ENCODE peak calls at places on chromosome 4, in ten cellular contexts. Z, P, E, V, B, F, S, L, U and H are unnamed samples.

GRCh38 chr4:472881-473574 is 25.9 kb downstream of the ZNF721 start:
- DNase-seq in Z (peak), P (no peak), E (no peak), V (no peak), B (peak), F (peak), S (peak), L (no peak), U (peak), H (no peak)

GRCh38 chr4:7650606-7651400 is 216.1 kb upstream of the PSAPL1 start:
- DNase-seq in Z (no peak), P (no peak), E (peak), V (peak), B (no peak), F (no peak), S (peak), L (peak), U (no peak), H (peak)

GRCh38 chr4:178198691-178199090 is 756.5 kb upstream of the AGA start:
- DNase-seq in Z (no peak), P (no peak), E (no peak), V (no peak), B (no peak), F (peak), S (no peak), L (no peak), U (no peak), H (no peak)

GRCh38 chr4:15755321-15755750 is 22.8 kb upstream of the CD38 start:
- DNase-seq in Z (no peak), P (no peak), E (no peak), V (no peak), B (peak), F (peak), S (no peak), L (no peak), U (no peak), H (no peak)

GRCh38 chr4:186844059-186844681 is 120.5 kb upstream of the FAT1 start:
- DNase-seq in Z (no peak), P (no peak), E (no peak), V (no peak), B (peak), F (peak), S (peak), L (no peak), U (no peak), H (no peak)

GRCh38 chr4:108008721-108009120 is 19.0 kb downstream of the HADH start:
- DNase-seq in Z (no peak), P (no peak), E (no peak), V (no peak), B (no peak), F (peak), S (peak), L (no peak), U (no peak), H (no peak)

GRCh38 chr4:16524911-16525574 is 298.8 kb upstream of the TAPT1 start:
- DNase-seq in Z (no peak), P (no peak), E (no peak), V (no peak), B (no peak), F (peak), S (no peak), L (no peak), U (no peak), H (no peak)

GRCh38 chr4:88735554-88735953 is 37.9 kb upstream of the NAP1L5 start:
- DNase-seq in Z (no peak), P (no peak), E (no peak), V (no peak), B (no peak), F (peak), S (no peak), L (no peak), U (no peak), H (no peak)

GRCh38 chr4:100117749-100118148 is 72.5 kb downstream of the DDIT4L start:
- DNase-seq in Z (no peak), P (no peak), E (no peak), V (no peak), B (peak), F (no peak), S (no peak), L (no peak), U (no peak), H (no peak)

GRCh38 chr4:75344915-75345314 is 169.3 kb downstream of the RCHY1 start:
- DNase-seq in Z (no peak), P (no peak), E (no peak), V (no peak), B (no peak), F (peak), S (no peak), L (no peak), U (no peak), H (no peak)

GRCh38 chr4:96739101-96739500 is 899.2 kb downstream of the PDHA2 start:
- DNase-seq in Z (no peak), P (no peak), E (no peak), V (no peak), B (no peak), F (no peak), S (no peak), L (no peak), U (no peak), H (no peak)

GRCh38 chr4:59195867-59196266 is 2004.3 kb upstream of the ADGRL3 start:
- DNase-seq in Z (no peak), P (no peak), E (no peak), V (no peak), B (no peak), F (no peak), S (no peak), L (no peak), U (no peak), H (no peak)

GRCh38 chr4:87973283-87974169 is 2.0 kb upstream of the SPP1 start:
- DNase-seq in Z (no peak), P (peak), E (no peak), V (no peak), B (peak), F (peak), S (peak), L (no peak), U (peak), H (no peak)

GRCh38 chr4:120769227-120769626 is 153.3 kb downstream of the PRDM5 start:
- DNase-seq in Z (no peak), P (no peak), E (no peak), V (no peak), B (peak), F (peak), S (peak), L (no peak), U (no peak), H (no peak)

GRCh38 chr4:56505269-56506109 is at the start of gene ARL9:
- DNase-seq in Z (peak), P (peak), E (peak), V (peak), B (peak), F (peak), S (peak), L (peak), U (no peak), H (no peak)

GRCh38 chr4:3407171-3407771 is 34.5 kb upstream of the HGFAC start:
- DNase-seq in Z (no peak), P (no peak), E (peak), V (no peak), B (no peak), F (no peak), S (no peak), L (peak), U (no peak), H (peak)

GRCh38 chr4:73417342-73417741 is 13.3 kb downstream of the ALB start:
- DNase-seq in Z (no peak), P (no peak), E (no peak), V (no peak), B (no peak), F (no peak), S (no peak), L (no peak), U (no peak), H (no peak)

GRCh38 chr4:8780596-8781368 is 90.9 kb downstream of the HMX1 start:
- DNase-seq in Z (no peak), P (no peak), E (no peak), V (no peak), B (no peak), F (no peak), S (no peak), L (no peak), U (no peak), H (no peak)
- H3K4me3 ChIP-seq in Z (no peak), P (no peak), E (no peak), V (no peak), B (no peak), F (no peak), S (no peak), L (no peak), U (no peak), H (no peak)

DNA sequence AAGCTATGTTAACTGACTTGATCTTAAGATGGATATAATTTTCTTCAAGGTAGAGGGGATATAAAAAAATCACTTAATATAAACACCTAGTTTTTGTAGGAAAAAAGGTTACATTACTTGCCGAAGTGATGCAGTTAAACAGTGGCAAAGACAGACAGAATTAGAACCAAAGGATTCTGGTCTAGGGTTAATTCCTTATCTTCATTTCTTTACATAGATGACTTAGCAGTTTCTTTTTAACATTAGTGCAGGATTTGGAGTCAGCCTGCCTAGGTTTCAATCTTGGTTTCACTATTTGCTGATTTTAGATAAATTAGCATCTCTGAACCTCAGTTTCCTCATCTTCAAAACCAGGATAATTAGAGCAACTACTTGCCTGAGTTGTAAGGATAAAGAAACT is 14.3 kb downstream of the ZAR1 start:
- DNase-seq in Z (no peak), P (no peak), E (no peak), V (no peak), B (no peak), F (no peak), S (no peak), L (no peak), U (no peak), H (no peak)
- H3K4me3 ChIP-seq in Z (no peak), P (no peak), E (no peak), V (no peak), B (no peak), F (no peak), S (no peak), L (no peak), U (no peak), H (no peak)

DNA sequence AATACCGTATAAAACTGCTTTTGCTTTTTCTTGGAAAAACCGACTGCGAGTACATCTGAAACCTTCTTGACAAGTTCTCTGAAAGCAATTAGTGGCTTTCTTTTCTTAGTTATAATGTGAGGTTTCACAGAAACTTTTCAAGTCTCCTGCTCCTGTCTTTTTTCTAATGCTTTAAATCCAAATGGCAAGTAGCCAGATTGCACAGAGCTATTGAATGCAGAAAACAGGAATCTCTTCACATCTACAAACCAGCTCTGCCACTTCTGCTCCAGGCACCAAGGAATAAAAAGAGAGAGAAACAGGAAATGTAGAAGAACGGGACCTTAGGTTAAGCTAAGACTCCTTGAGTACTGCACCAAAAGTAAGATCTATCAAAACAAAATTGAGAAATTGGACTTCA is 267.3 kb upstream of the TET2 start:
- DNase-seq in Z (no peak), P (no peak), E (no peak), V (no peak), B (no peak), F (no peak), S (no peak), L (no peak), U (no peak), H (no peak)
- H3K4me3 ChIP-seq in Z (no peak), P (no peak), E (no peak), V (no peak), B (no peak), F (no peak), S (no peak), L (no peak), U (no peak), H (no peak)

GRCh38 chr4:119299221-119300071 is 22.5 kb downstream of the FABP2 start:
- DNase-seq in Z (no peak), P (no peak), E (no peak), V (no peak), B (peak), F (peak), S (peak), L (no peak), U (peak), H (no peak)

GRCh38 chr4:119300072-119300387 is 21.9 kb downstream of the FABP2 start:
- DNase-seq in Z (no peak), P (peak), E (peak), V (no peak), B (peak), F (peak), S (no peak), L (peak), U (peak), H (no peak)

GRCh38 chr4:119296356-119296755 is 25.6 kb downstream of the FABP2 start:
- DNase-seq in Z (no peak), P (no peak), E (no peak), V (no peak), B (no peak), F (no peak), S (no peak), L (no peak), U (no peak), H (no peak)

GRCh38 chr4:119300388-119301131 is 21.4 kb downstream of the FABP2 start:
- DNase-seq in Z (peak), P (peak), E (peak), V (peak), B (peak), F (peak), S (peak), L (peak), U (peak), H (peak)

DNA sequence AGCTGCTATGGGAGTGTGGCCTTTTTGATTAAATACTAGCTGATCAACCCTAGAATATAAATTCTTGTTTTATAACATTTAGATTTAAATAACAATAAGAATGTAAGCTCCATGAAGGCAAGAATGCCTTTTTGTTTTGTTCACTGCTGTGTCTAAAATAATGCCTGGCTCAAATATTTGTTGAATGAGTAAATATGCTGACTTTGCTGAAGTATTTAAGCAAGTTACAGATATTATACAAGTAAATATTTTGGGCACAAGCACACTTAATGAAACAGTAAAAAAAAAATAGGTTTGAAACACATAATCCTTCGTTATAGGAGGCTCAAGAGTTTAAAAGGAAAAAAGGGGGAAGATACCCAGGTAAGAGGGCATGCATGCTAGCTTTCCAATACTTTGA is 24.1 kb downstream of the FABP2 start:
- DNase-seq in Z (no peak), P (no peak), E (no peak), V (no peak), B (no peak), F (no peak), S (no peak), L (no peak), U (no peak), H (no peak)
- H3K4me3 ChIP-seq in Z (no peak), P (peak), E (peak), V (no peak), B (no peak), F (peak), S (no peak), L (peak), U (peak), H (no peak)

GRCh38 chr4:133152801-133153526 is 3.9 kb downstream of the PCDH10 start:
- DNase-seq in Z (no peak), P (no peak), E (no peak), V (no peak), B (peak), F (peak), S (peak), L (no peak), U (no peak), H (no peak)
- H3K4me3 ChIP-seq in Z (no peak), P (peak), E (peak), V (peak), B (peak), F (peak), S (peak), L (peak), U (no peak), H (no peak)